ENCODE peak calls at places on chromosomes 12 and 14, in six cellular contexts. V is PC-3, C is uterus, G is adrenal gland, M is psoas muscle, N is IMR-90. A is an unnamed sample.

GRCh38 chr12:124862768-124863408 is 776 bp downstream of the SCARB1 start:
- DNase-seq in V (peak; percentile 47), C (peak; percentile 21), G (peak; percentile 69), M (no peak), N (no peak), A (peak; percentile 58)

GRCh38 chr14:104895207-104895785 is 29.4 kb upstream of the PLD4 start:
- DNase-seq in V (no peak), C (peak; percentile 18), G (peak; percentile 16), M (peak; percentile 12), N (no peak), A (no peak)

GRCh38 chr12:81468206-81468605 is 290.9 kb downstream of the PPFIA2 start:
- DNase-seq in V (peak; percentile 37), C (no peak), G (no peak), M (no peak), N (peak; percentile 1), A (no peak)

GRCh38 chr14:91385227-91385626 is 32.4 kb downstream of the CCDC88C start:
- DNase-seq in V (no peak), C (no peak), G (no peak), M (no peak), N (no peak), A (no peak)

GRCh38 chr12:18428416-18428815 is 167.1 kb downstream of the PIK3C2G start:
- DNase-seq in V (peak; percentile 79), C (no peak), G (no peak), M (no peak), N (no peak), A (no peak)

GRCh38 chr14:78829274-78829673 is 659.1 kb downstream of the NRXN3 start:
- DNase-seq in V (no peak), C (no peak), G (no peak), M (no peak), N (no peak), A (no peak)

GRCh38 chr12:102326987-102327386 is 129.4 kb upstream of the PMCH start:
- DNase-seq in V (no peak), C (no peak), G (no peak), M (no peak), N (peak; percentile 7), A (no peak)

GRCh38 chr12:124365726-124366430 is 71.0 kb downstream of the RFLNA start:
- DNase-seq in V (no peak), C (no peak), G (no peak), M (no peak), N (no peak), A (no peak)

GRCh38 chr14:69571879-69572633 is 2.6 kb downstream of the CCDC177 start:
- DNase-seq in V (peak; percentile 33), C (peak; percentile 20), G (peak; percentile 20), M (peak; percentile 28), N (peak; percentile 15), A (no peak)

GRCh38 chr14:106845286-106846087 is 1319.1 kb downstream of the TMEM121 start:
- DNase-seq in V (peak; percentile 69), C (peak; percentile 30), G (peak; percentile 14), M (no peak), N (no peak), A (peak; percentile 6)

GRCh38 chr12:124484067-124484466 is 83.3 kb downstream of the NCOR2 start:
- DNase-seq in V (no peak), C (no peak), G (no peak), M (no peak), N (no peak), A (no peak)

GRCh38 chr12:117884161-117884560 is 84.6 kb downstream of the KSR2 start:
- DNase-seq in V (no peak), C (no peak), G (no peak), M (no peak), N (no peak), A (no peak)

GRCh38 chr12:13941258-13942249 is 39.8 kb downstream of the GRIN2B start:
- DNase-seq in V (peak; percentile 72), C (no peak), G (peak; percentile 74), M (no peak), N (peak; percentile 0), A (peak; percentile 39)

GRCh38 chr12:14239350-14239934 is 126.0 kb upstream of the ATF7IP start:
- DNase-seq in V (peak; percentile 63), C (no peak), G (peak; percentile 52), M (peak; percentile 16), N (no peak), A (peak; percentile 94)

GRCh38 chr12:57620245-57620935 is 9.2 kb downstream of the ARHGEF25 start:
- DNase-seq in V (no peak), C (no peak), G (no peak), M (no peak), N (no peak), A (no peak)

GRCh38 chr12:52206309-52207040 is 14.7 kb upstream of the KRT80 start:
- DNase-seq in V (no peak), C (no peak), G (peak; percentile 8), M (no peak), N (no peak), A (peak; percentile 7)

GRCh38 chr12:39772708-39773665 is 153.4 kb upstream of the ABCD2 start:
- DNase-seq in V (no peak), C (no peak), G (peak; percentile 11), M (no peak), N (no peak), A (no peak)

GRCh38 chr12:67456281-67456918 is 187.2 kb downstream of the CAND1 start:
- DNase-seq in V (peak; percentile 71), C (peak; percentile 31), G (peak; percentile 58), M (no peak), N (peak; percentile 77), A (no peak)

GRCh38 chr14:75469606-75470237 is 41.9 kb downstream of the JDP2 start:
- DNase-seq in V (peak; percentile 32), C (no peak), G (no peak), M (peak; percentile 48), N (no peak), A (no peak)

GRCh38 chr12:61891632-61892031 is 368.6 kb upstream of the USP15 start:
- DNase-seq in V (peak; percentile 10), C (no peak), G (peak; percentile 13), M (no peak), N (no peak), A (no peak)

GRCh38 chr14:64478634-64479250 is 13.4 kb downstream of the AKAP5 start:
- DNase-seq in V (peak; percentile 64), C (no peak), G (no peak), M (no peak), N (peak; percentile 37), A (no peak)

GRCh38 chr12:50024804-50025186 is 499 bp downstream of the RACGAP1 start:
- DNase-seq in V (no peak), C (no peak), G (no peak), M (no peak), N (no peak), A (peak; percentile 21)

GRCh38 chr14:49220492-49220891 is 365.7 kb downstream of the RPS29 start:
- DNase-seq in V (no peak), C (no peak), G (peak; percentile 15), M (no peak), N (no peak), A (no peak)

GRCh38 chr12:96425973-96426372 is 25.7 kb upstream of the CDK17 start:
- DNase-seq in V (peak; percentile 63), C (no peak), G (no peak), M (no peak), N (peak; percentile 83), A (no peak)

GRCh38 chr12:111642681-111643427 is 42.9 kb downstream of the BRAP start:
- DNase-seq in V (no peak), C (no peak), G (no peak), M (no peak), N (no peak), A (no peak)

GRCh38 chr14:91205449-91205848 is 39.1 kb downstream of the GPR68 start:
- DNase-seq in V (no peak), C (no peak), G (no peak), M (no peak), N (no peak), A (no peak)

GRCh38 chr12:87848248-87848868 is 180.8 kb downstream of the C12orf50 start:
- DNase-seq in V (peak; percentile 78), C (no peak), G (peak; percentile 10), M (no peak), N (peak; percentile 82), A (peak; percentile 31)

GRCh38 chr12:94730846-94731245 is 80.5 kb upstream of the TMCC3 start:
- DNase-seq in V (no peak), C (no peak), G (no peak), M (no peak), N (no peak), A (no peak)

GRCh38 chr12:12521923-12522322 is 40.7 kb downstream of the DUSP16 start:
- DNase-seq in V (no peak), C (no peak), G (no peak), M (no peak), N (no peak), A (no peak)
- H3K4me3 ChIP-seq in V (no peak overlapping the region), C (no peak overlapping the region), G (no peak overlapping the region), M (no peak overlapping the region), N (no peak overlapping the region), A (no peak overlapping the region)

GRCh38 chr12:19915392-19916192 is 452.7 kb upstream of the PDE3A start:
- DNase-seq in V (peak; percentile 36), C (no peak), G (no peak), M (no peak), N (peak; percentile 44), A (peak; percentile 24)
- TF ChIP-seq CTCF in V (peak; percentile 68), C (peak; percentile 52), G (peak; percentile 67), M (peak; percentile 57), N (peak; percentile 66), A (peak; percentile 76)

DNA sequence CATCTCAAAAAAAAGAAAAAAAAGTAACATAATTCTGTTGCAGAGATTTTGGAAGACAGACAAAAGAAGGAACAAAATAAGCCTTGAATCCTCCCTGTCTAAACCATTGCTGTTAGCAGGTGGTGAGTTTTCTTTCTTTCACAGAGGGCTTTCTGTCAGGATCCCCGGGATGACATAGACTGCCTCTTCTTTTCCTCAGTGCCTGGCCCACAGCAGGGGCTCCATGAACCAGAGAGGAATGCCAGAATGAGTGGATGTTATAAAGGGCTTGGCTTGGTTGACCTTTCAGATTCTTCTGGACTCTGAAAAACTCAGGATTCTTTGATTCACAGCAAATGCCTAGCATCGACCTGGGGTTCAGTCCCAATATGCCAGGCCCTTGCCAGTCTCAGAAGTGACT is 45.8 kb upstream of the CORO1C start:
- DNase-seq in V (no peak), C (no peak), G (no peak), M (no peak), N (no peak), A (no peak)
- H3K4me1 ChIP-seq in V (no peaks in the 10 kb centered on the region), C (no peaks in the 10 kb centered on the region), G (peaks cover 23% of the 10 kb centered on the region), M (peaks cover 21% of the 10 kb centered on the region), N (peaks cover 8% of the 10 kb centered on the region), A (no peaks in the 10 kb centered on the region)

GRCh38 chr14:21734457-21735074 is 60.9 kb upstream of the OR4E1 start:
- DNase-seq in V (peak; percentile 81), C (no peak), G (no peak), M (no peak), N (peak; percentile 39), A (peak; percentile 20)

GRCh38 chr14:21735200-21735599 is 61.6 kb upstream of the OR4E1 start:
- DNase-seq in V (no peak), C (no peak), G (no peak), M (no peak), N (no peak), A (no peak)

DNA sequence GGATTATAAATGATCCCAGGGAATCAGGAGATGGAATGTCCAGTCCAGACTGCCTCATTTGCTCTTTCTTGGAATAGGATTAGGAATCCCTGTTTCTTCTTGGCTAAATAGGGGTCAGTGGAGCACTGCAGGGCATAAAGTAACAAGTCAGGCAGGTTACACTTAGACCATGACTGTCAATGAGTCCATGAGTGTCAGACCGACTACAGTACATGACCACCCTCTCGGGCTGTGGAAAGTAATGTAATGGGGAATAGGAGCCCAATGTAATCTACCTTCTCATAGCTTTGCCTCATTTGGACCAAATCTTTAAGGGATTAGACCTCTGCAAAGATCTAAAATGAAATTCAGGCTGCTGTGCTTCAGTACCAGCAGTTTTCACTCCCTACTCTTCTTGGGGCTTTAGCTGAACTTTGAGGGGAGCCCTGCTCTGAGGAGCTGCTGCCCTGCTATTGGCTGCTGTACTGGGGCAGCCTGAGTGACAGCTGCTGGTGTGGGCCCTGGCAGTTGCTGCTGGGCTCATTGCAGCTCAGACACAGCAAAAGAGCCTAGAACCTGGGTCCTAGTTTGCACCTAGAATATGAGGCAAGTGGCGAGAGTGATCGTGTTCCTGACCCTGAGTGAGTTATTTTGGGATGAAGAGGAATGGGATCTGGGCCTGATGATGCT is 62.2 kb upstream of the OR4E1 start:
- DNase-seq in V (no peak), C (no peak), G (no peak), M (no peak), N (no peak), A (no peak)
- H3K4me3 ChIP-seq in V (no peak overlapping the region), C (no peak overlapping the region), G (no peak overlapping the region), M (no peak overlapping the region), N (no peak overlapping the region), A (no peak overlapping the region)